ENCODE peak calls at places on chromosome 5, in seven cellular contexts. One of them, this sample, is unnamed.
A peak's percentile ranks its signal among the peaks of the same experiment; 100 is the strongest.

GRCh38 chr5:74017786-74018211 is 391.8 kb downstream of the ARHGEF28 start:
- DNase-seq in left lung: no peak
- DNase-seq in left ventricle myocardium inferior: no peak
- DNase-seq in GM10248: no peak
- DNase-seq in astrocyte of the spinal cord: peak; percentile 61
- DNase-seq in neural crest cell: no peak
- DNase-seq in WTC11: no peak
- DNase-seq in this sample: no peak

GRCh38 chr5:140480310-140481014 is 67.0 kb upstream of the EIF4EBP3 start:
- DNase-seq in left lung: no peak
- DNase-seq in left ventricle myocardium inferior: no peak
- DNase-seq in GM10248: no peak
- DNase-seq in neural crest cell: no peak
- DNase-seq in astrocyte of the spinal cord: no peak
- DNase-seq in WTC11: no peak
- DNase-seq in this sample: no peak

GRCh38 chr5:88870280-88870679 is 12.7 kb downstream of the MEF2C start:
- DNase-seq in left ventricle myocardium inferior: no peak
- DNase-seq in WTC11: no peak
- DNase-seq in astrocyte of the spinal cord: no peak
- DNase-seq in GM10248: no peak
- DNase-seq in neural crest cell: no peak
- DNase-seq in left lung: no peak
- DNase-seq in this sample: no peak

GRCh38 chr5:139950436-139950835 is 92.7 kb downstream of the NRG2 start:
- DNase-seq in left ventricle myocardium inferior: no peak
- DNase-seq in GM10248: no peak
- DNase-seq in astrocyte of the spinal cord: no peak
- DNase-seq in neural crest cell: no peak
- DNase-seq in left lung: no peak
- DNase-seq in WTC11: no peak
- DNase-seq in this sample: no peak

GRCh38 chr5:50606179-50606578 is 60.3 kb upstream of the PARP8 start:
- DNase-seq in WTC11: no peak
- DNase-seq in left ventricle myocardium inferior: no peak
- DNase-seq in GM10248: no peak
- DNase-seq in neural crest cell: no peak
- DNase-seq in astrocyte of the spinal cord: no peak
- DNase-seq in left lung: no peak
- DNase-seq in this sample: no peak

GRCh38 chr5:168327019-168327421 is 35.6 kb downstream of the WWC1 start:
- DNase-seq in astrocyte of the spinal cord: peak; percentile 31
- DNase-seq in GM10248: no peak
- DNase-seq in neural crest cell: no peak
- DNase-seq in left lung: no peak
- DNase-seq in left ventricle myocardium inferior: no peak
- DNase-seq in WTC11: no peak
- DNase-seq in this sample: no peak

GRCh38 chr5:150442699-150443080 is 6.8 kb downstream of the RPS14 start:
- DNase-seq in neural crest cell: no peak
- DNase-seq in astrocyte of the spinal cord: no peak
- DNase-seq in GM10248: no peak
- DNase-seq in left lung: no peak
- DNase-seq in left ventricle myocardium inferior: no peak
- DNase-seq in WTC11: no peak
- DNase-seq in this sample: no peak

GRCh38 chr5:140112685-140113179 is 1.2 kb upstream of the PURA start:
- DNase-seq in astrocyte of the spinal cord: peak; percentile 13
- DNase-seq in left lung: no peak
- DNase-seq in left ventricle myocardium inferior: no peak
- DNase-seq in GM10248: peak; percentile 18
- DNase-seq in WTC11: no peak
- DNase-seq in neural crest cell: no peak
- DNase-seq in this sample: no peak

GRCh38 chr5:69450116-69450515 is 35.2 kb downstream of the MARVELD2 start:
- DNase-seq in left lung: no peak
- DNase-seq in neural crest cell: no peak
- DNase-seq in WTC11: no peak
- DNase-seq in GM10248: no peak
- DNase-seq in astrocyte of the spinal cord: peak; percentile 88
- DNase-seq in left ventricle myocardium inferior: no peak
- DNase-seq in this sample: no peak

GRCh38 chr5:55591671-55592070 is 56.9 kb upstream of the PLPP1 start:
- DNase-seq in GM10248: no peak
- DNase-seq in left ventricle myocardium inferior: no peak
- DNase-seq in neural crest cell: no peak
- DNase-seq in WTC11: no peak
- DNase-seq in left lung: no peak
- DNase-seq in astrocyte of the spinal cord: no peak
- DNase-seq in this sample: no peak

GRCh38 chr5:37063739-37064138 is 185.4 kb downstream of the CPLANE1 start:
- DNase-seq in neural crest cell: no peak
- DNase-seq in WTC11: no peak
- DNase-seq in left ventricle myocardium inferior: no peak
- DNase-seq in left lung: no peak
- DNase-seq in astrocyte of the spinal cord: no peak
- DNase-seq in GM10248: no peak
- DNase-seq in this sample: no peak

GRCh38 chr5:140734354-140734753 is 34.1 kb downstream of the ZMAT2 start:
- DNase-seq in GM10248: no peak
- DNase-seq in astrocyte of the spinal cord: no peak
- DNase-seq in WTC11: no peak
- DNase-seq in left lung: no peak
- DNase-seq in neural crest cell: no peak
- DNase-seq in left ventricle myocardium inferior: no peak
- DNase-seq in this sample: no peak

GRCh38 chr5:74179183-74179582 is 461.3 kb downstream of the ENC1 start:
- DNase-seq in neural crest cell: no peak
- DNase-seq in left lung: no peak
- DNase-seq in WTC11: no peak
- DNase-seq in left ventricle myocardium inferior: no peak
- DNase-seq in GM10248: no peak
- DNase-seq in astrocyte of the spinal cord: peak; percentile 94
- DNase-seq in this sample: no peak

GRCh38 chr5:65952259-65952658 is 25.9 kb downstream of the ERBIN start:
- DNase-seq in neural crest cell: no peak
- DNase-seq in GM10248: no peak
- DNase-seq in astrocyte of the spinal cord: no peak
- DNase-seq in WTC11: no peak
- DNase-seq in left lung: no peak
- DNase-seq in left ventricle myocardium inferior: no peak
- DNase-seq in this sample: no peak

GRCh38 chr5:175378444-175379028 is 65.4 kb downstream of the DRD1 start:
- DNase-seq in left lung: no peak
- DNase-seq in neural crest cell: no peak
- DNase-seq in WTC11: no peak
- DNase-seq in GM10248: no peak
- DNase-seq in astrocyte of the spinal cord: peak; percentile 92
- DNase-seq in left ventricle myocardium inferior: no peak
- DNase-seq in this sample: no peak

GRCh38 chr5:121918238-121918637 is 43.5 kb upstream of the SRFBP1 start:
- DNase-seq in astrocyte of the spinal cord: peak; percentile 16
- DNase-seq in left lung: no peak
- DNase-seq in WTC11: no peak
- DNase-seq in neural crest cell: no peak
- DNase-seq in left ventricle myocardium inferior: no peak
- DNase-seq in GM10248: no peak
- DNase-seq in this sample: no peak

DNA sequence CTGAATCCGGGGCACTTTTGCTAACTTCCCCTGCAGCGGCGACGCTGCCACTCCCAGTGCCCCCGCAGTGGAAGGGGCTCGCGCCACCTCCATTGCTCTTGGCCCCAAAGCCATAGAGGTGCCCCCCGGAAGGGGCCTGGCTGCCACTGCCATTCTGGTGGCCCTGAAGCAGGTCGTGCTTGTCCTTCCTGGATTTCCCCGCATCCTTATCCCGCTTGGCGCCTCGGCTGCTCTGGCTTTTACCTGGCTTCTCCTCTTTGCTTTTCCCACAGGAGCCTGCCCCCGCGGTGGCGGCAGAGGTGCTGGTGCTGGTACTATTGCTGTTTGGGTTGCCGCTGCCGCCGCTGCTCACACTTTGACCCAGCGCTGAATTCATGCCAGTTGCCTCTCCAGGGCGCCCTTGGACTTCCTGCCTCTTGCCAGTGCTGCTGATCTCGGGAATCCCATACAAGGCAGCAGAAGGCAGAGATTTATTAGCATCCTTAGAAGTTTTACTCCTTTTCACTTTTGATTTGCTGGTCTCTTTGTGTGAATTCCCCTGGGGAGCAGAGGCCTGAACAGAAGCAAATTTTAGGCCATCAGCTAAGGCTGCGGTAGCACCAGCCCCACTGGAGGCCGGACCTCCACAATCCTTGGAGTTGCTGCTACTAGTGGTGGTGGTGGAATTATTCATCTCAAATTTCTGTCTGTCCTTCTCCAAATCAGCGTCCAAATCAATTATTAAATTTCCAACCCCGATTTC is 2.1 kb downstream of the ZNF608 start:
- DNase-seq in WTC11: no peak
- DNase-seq in neural crest cell: no peak
- DNase-seq in GM10248: no peak
- DNase-seq in left ventricle myocardium inferior: peak; percentile 48
- DNase-seq in left lung: peak; percentile 53
- DNase-seq in astrocyte of the spinal cord: peak; percentile 52
- DNase-seq in this sample: peak; percentile 83
- TF ChIP-seq CTCF in WTC11: no peak
- TF ChIP-seq CTCF in neural crest cell: no peak
- TF ChIP-seq CTCF in GM10248: no peak
- TF ChIP-seq CTCF in left ventricle myocardium inferior: no peak
- TF ChIP-seq CTCF in left lung: no peak
- TF ChIP-seq CTCF in astrocyte of the spinal cord: no peak
- TF ChIP-seq CTCF in this sample: no peak

DNA sequence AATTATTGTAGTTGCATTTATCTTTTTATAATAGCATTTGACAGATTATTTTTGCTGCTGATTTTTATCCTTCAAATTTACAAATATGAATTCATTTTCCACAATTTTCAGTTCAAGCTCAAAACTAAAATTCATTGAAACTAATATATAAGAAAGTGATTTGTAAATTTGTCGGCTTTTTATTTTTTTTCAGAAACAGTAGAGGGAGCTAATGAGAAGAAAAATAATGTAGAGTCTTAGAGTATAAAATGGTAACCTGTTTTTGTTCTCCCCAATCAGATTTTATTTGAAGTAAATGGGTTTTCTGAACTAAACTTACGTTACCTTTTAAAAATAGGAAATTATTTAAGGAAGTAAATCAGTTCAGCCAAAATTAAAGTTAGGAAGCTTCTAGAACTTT is 19.2 kb downstream of the PRRC1 start:
- DNase-seq in WTC11: no peak
- DNase-seq in astrocyte of the spinal cord: peak; percentile 21
- DNase-seq in GM10248: no peak
- DNase-seq in left lung: no peak
- DNase-seq in left ventricle myocardium inferior: no peak
- DNase-seq in neural crest cell: no peak
- DNase-seq in this sample: no peak
- TF ChIP-seq CTCF in WTC11: no peak
- TF ChIP-seq CTCF in astrocyte of the spinal cord: peak; percentile 31
- TF ChIP-seq CTCF in GM10248: no peak
- TF ChIP-seq CTCF in left lung: no peak
- TF ChIP-seq CTCF in left ventricle myocardium inferior: peak; percentile 37
- TF ChIP-seq CTCF in neural crest cell: peak; percentile 65
- TF ChIP-seq CTCF in this sample: no peak

GRCh38 chr5:126234563-126235195 is 188.5 kb upstream of the GRAMD2B start:
- DNase-seq in GM10248: no peak
- DNase-seq in left lung: no peak
- DNase-seq in neural crest cell: peak; percentile 24
- DNase-seq in left ventricle myocardium inferior: no peak
- DNase-seq in astrocyte of the spinal cord: peak; percentile 28
- DNase-seq in WTC11: peak; percentile 31
- DNase-seq in this sample: no peak
- TF ChIP-seq CTCF in GM10248: peak; percentile 30
- TF ChIP-seq CTCF in left lung: peak; percentile 35
- TF ChIP-seq CTCF in neural crest cell: peak; percentile 70
- TF ChIP-seq CTCF in left ventricle myocardium inferior: peak; percentile 60
- TF ChIP-seq CTCF in astrocyte of the spinal cord: peak; percentile 89
- TF ChIP-seq CTCF in WTC11: peak; percentile 45
- TF ChIP-seq CTCF in this sample: peak; percentile 22

GRCh38 chr5:107361945-107362344 is 308.8 kb downstream of the EFNA5 start:
- DNase-seq in neural crest cell: no peak
- DNase-seq in GM10248: no peak
- DNase-seq in left ventricle myocardium inferior: no peak
- DNase-seq in astrocyte of the spinal cord: no peak
- DNase-seq in WTC11: no peak
- DNase-seq in left lung: peak; percentile 35
- DNase-seq in this sample: no peak

GRCh38 chr5:107359033-107359915 is 311.5 kb downstream of the EFNA5 start:
- DNase-seq in astrocyte of the spinal cord: peak; percentile 45
- DNase-seq in left lung: no peak
- DNase-seq in WTC11: no peak
- DNase-seq in GM10248: no peak
- DNase-seq in left ventricle myocardium inferior: no peak
- DNase-seq in neural crest cell: no peak
- DNase-seq in this sample: no peak

GRCh38 chr5:107364443-107365096 is 306.2 kb downstream of the EFNA5 start:
- DNase-seq in left lung: no peak
- DNase-seq in astrocyte of the spinal cord: no peak
- DNase-seq in WTC11: no peak
- DNase-seq in left ventricle myocardium inferior: no peak
- DNase-seq in GM10248: no peak
- DNase-seq in neural crest cell: no peak
- DNase-seq in this sample: no peak

GRCh38 chr5:107365355-107366109 is 305.2 kb downstream of the EFNA5 start:
- DNase-seq in GM10248: no peak
- DNase-seq in WTC11: no peak
- DNase-seq in astrocyte of the spinal cord: peak; percentile 87
- DNase-seq in left lung: no peak
- DNase-seq in left ventricle myocardium inferior: no peak
- DNase-seq in neural crest cell: no peak
- DNase-seq in this sample: no peak

DNA sequence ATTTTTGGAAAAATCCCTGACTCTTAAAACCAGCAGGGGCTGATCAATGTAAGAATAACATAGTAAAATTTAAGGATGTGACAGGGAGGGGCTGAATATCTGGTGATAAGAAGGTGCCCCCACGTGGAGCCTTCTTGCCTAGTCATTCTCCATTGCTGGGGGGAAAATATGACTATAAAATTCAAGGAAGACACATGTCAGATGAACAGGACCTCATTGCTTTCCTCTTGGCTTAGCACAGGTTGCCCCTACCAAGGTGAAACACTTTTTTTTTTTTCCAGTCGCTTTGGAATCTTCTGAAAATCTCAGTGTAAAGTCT is 310.9 kb downstream of the EFNA5 start:
- DNase-seq in left ventricle myocardium inferior: no peak
- DNase-seq in astrocyte of the spinal cord: no peak
- DNase-seq in GM10248: no peak
- DNase-seq in WTC11: no peak
- DNase-seq in left lung: no peak
- DNase-seq in neural crest cell: no peak
- DNase-seq in this sample: no peak
- TF ChIP-seq CTCF in left ventricle myocardium inferior: no peak
- TF ChIP-seq CTCF in astrocyte of the spinal cord: no peak
- TF ChIP-seq CTCF in GM10248: no peak
- TF ChIP-seq CTCF in WTC11: no peak
- TF ChIP-seq CTCF in left lung: no peak
- TF ChIP-seq CTCF in neural crest cell: no peak
- TF ChIP-seq CTCF in this sample: no peak

GRCh38 chr5:177362102-177362868 is 4.6 kb downstream of the RGS14 start:
- DNase-seq in left ventricle myocardium inferior: no peak
- DNase-seq in WTC11: no peak
- DNase-seq in neural crest cell: no peak
- DNase-seq in left lung: peak; percentile 61
- DNase-seq in GM10248: no peak
- DNase-seq in astrocyte of the spinal cord: no peak
- DNase-seq in this sample: no peak
- TF ChIP-seq CTCF in left ventricle myocardium inferior: no peak
- TF ChIP-seq CTCF in WTC11: no peak
- TF ChIP-seq CTCF in neural crest cell: no peak
- TF ChIP-seq CTCF in left lung: no peak
- TF ChIP-seq CTCF in GM10248: no peak
- TF ChIP-seq CTCF in astrocyte of the spinal cord: no peak
- TF ChIP-seq CTCF in this sample: no peak